ENCODE peak calls at places on chromosomes 6 and 20, in four cellular contexts. One of them, this sample, is unnamed.

GRCh38 chr6:159203304-159204005 is 34.3 kb downstream of the FNDC1 start:
- DNase-seq in astrocyte of the spinal cord: peak
- DNase-seq in MM.1S: no peak
- DNase-seq in left ventricle myocardium inferior: no peak
- DNase-seq in this sample: peak

GRCh38 chr6:5707646-5708045 is 299.1 kb downstream of the NRN1 start:
- DNase-seq in left ventricle myocardium inferior: no peak
- DNase-seq in astrocyte of the spinal cord: no peak
- DNase-seq in MM.1S: no peak
- DNase-seq in this sample: no peak

GRCh38 chr6:73679009-73679408 is 17.0 kb upstream of the CD109 start:
- DNase-seq in astrocyte of the spinal cord: no peak
- DNase-seq in left ventricle myocardium inferior: no peak
- DNase-seq in MM.1S: peak
- DNase-seq in this sample: no peak

GRCh38 chr6:44002071-44002590 is 125.1 kb downstream of the MRPL14 start:
- DNase-seq in left ventricle myocardium inferior: no peak
- DNase-seq in MM.1S: no peak
- DNase-seq in astrocyte of the spinal cord: no peak
- DNase-seq in this sample: no peak

GRCh38 chr6:83853968-83854501 is 875 bp downstream of the RIPPLY2 start:
- DNase-seq in MM.1S: no peak
- DNase-seq in left ventricle myocardium inferior: no peak
- DNase-seq in astrocyte of the spinal cord: no peak
- DNase-seq in this sample: no peak

GRCh38 chr20:10648651-10649050 is 25.1 kb downstream of the JAG1 start:
- DNase-seq in astrocyte of the spinal cord: peak
- DNase-seq in MM.1S: no peak
- DNase-seq in left ventricle myocardium inferior: no peak
- DNase-seq in this sample: peak

GRCh38 chr6:28867078-28867414 is 56.7 kb downstream of the TRIM27 start:
- DNase-seq in left ventricle myocardium inferior: no peak
- DNase-seq in astrocyte of the spinal cord: no peak
- DNase-seq in MM.1S: no peak
- DNase-seq in this sample: peak

GRCh38 chr20:25247100-25247665 is 702 bp upstream of the PYGB start:
- DNase-seq in astrocyte of the spinal cord: peak
- DNase-seq in left ventricle myocardium inferior: peak
- DNase-seq in MM.1S: peak
- DNase-seq in this sample: peak

GRCh38 chr6:22194188-22194921 is 102.5 kb downstream of the PRL start:
- DNase-seq in astrocyte of the spinal cord: no peak
- DNase-seq in MM.1S: no peak
- DNase-seq in left ventricle myocardium inferior: no peak
- DNase-seq in this sample: peak

GRCh38 chr20:32512047-32512385 is 73.1 kb downstream of the NOL4L start:
- DNase-seq in MM.1S: no peak
- DNase-seq in left ventricle myocardium inferior: no peak
- DNase-seq in astrocyte of the spinal cord: no peak
- DNase-seq in this sample: no peak

GRCh38 chr20:10523438-10523837 is 88.3 kb downstream of the SLX4IP start:
- DNase-seq in astrocyte of the spinal cord: no peak
- DNase-seq in left ventricle myocardium inferior: no peak
- DNase-seq in MM.1S: no peak
- DNase-seq in this sample: no peak

GRCh38 chr6:39777661-39778060 is 14.5 kb upstream of the DAAM2 start:
- DNase-seq in left ventricle myocardium inferior: peak
- DNase-seq in MM.1S: no peak
- DNase-seq in astrocyte of the spinal cord: no peak
- DNase-seq in this sample: no peak

GRCh38 chr6:21026576-21027273 is 492.5 kb downstream of the CDKAL1 start:
- DNase-seq in left ventricle myocardium inferior: no peak
- DNase-seq in MM.1S: no peak
- DNase-seq in astrocyte of the spinal cord: peak
- DNase-seq in this sample: peak
- TF ChIP-seq CTCF in left ventricle myocardium inferior: no peak
- TF ChIP-seq CTCF in MM.1S: no peak
- TF ChIP-seq CTCF in astrocyte of the spinal cord: no peak
- TF ChIP-seq CTCF in this sample: no peak

GRCh38 chr6:4020822-4021132 is 58.2 kb downstream of the FAM217A start:
- DNase-seq in astrocyte of the spinal cord: no peak
- DNase-seq in left ventricle myocardium inferior: no peak
- DNase-seq in MM.1S: no peak
- DNase-seq in this sample: no peak

GRCh38 chr6:4012826-4013225 is 66.1 kb downstream of the FAM217A start:
- DNase-seq in MM.1S: no peak
- DNase-seq in astrocyte of the spinal cord: no peak
- DNase-seq in left ventricle myocardium inferior: no peak
- DNase-seq in this sample: no peak

GRCh38 chr6:4018194-4019111 is 60.5 kb downstream of the FAM217A start:
- DNase-seq in left ventricle myocardium inferior: peak
- DNase-seq in astrocyte of the spinal cord: peak
- DNase-seq in MM.1S: peak
- DNase-seq in this sample: peak

GRCh38 chr6:4017847-4018193 is 61.1 kb downstream of the FAM217A start:
- DNase-seq in MM.1S: peak
- DNase-seq in left ventricle myocardium inferior: no peak
- DNase-seq in astrocyte of the spinal cord: peak
- DNase-seq in this sample: peak

GRCh38 chr6:4017058-4017457 is 61.9 kb downstream of the FAM217A start:
- DNase-seq in left ventricle myocardium inferior: no peak
- DNase-seq in MM.1S: no peak
- DNase-seq in astrocyte of the spinal cord: no peak
- DNase-seq in this sample: no peak
- H3K4me3 ChIP-seq in left ventricle myocardium inferior: peak
- H3K4me3 ChIP-seq in MM.1S: peak
- H3K4me3 ChIP-seq in astrocyte of the spinal cord: peak
- H3K4me3 ChIP-seq in this sample: peak

GRCh38 chr20:42915081-42915480 is 274.6 kb downstream of the PTPRT start:
- DNase-seq in astrocyte of the spinal cord: no peak
- DNase-seq in left ventricle myocardium inferior: no peak
- DNase-seq in MM.1S: no peak
- DNase-seq in this sample: no peak

GRCh38 chr20:42914302-42914701 is 275.4 kb downstream of the PTPRT start:
- DNase-seq in MM.1S: no peak
- DNase-seq in astrocyte of the spinal cord: no peak
- DNase-seq in left ventricle myocardium inferior: no peak
- DNase-seq in this sample: no peak
- TF ChIP-seq CTCF in MM.1S: no peak
- TF ChIP-seq CTCF in astrocyte of the spinal cord: no peak
- TF ChIP-seq CTCF in left ventricle myocardium inferior: no peak
- TF ChIP-seq CTCF in this sample: no peak

GRCh38 chr6:26459023-26459810 is 1.5 kb downstream of the BTN2A1 start:
- DNase-seq in MM.1S: no peak
- DNase-seq in left ventricle myocardium inferior: no peak
- DNase-seq in astrocyte of the spinal cord: no peak
- DNase-seq in this sample: no peak
- H3K4me3 ChIP-seq in MM.1S: no peak
- H3K4me3 ChIP-seq in left ventricle myocardium inferior: peak
- H3K4me3 ChIP-seq in astrocyte of the spinal cord: peak
- H3K4me3 ChIP-seq in this sample: peak

DNA sequence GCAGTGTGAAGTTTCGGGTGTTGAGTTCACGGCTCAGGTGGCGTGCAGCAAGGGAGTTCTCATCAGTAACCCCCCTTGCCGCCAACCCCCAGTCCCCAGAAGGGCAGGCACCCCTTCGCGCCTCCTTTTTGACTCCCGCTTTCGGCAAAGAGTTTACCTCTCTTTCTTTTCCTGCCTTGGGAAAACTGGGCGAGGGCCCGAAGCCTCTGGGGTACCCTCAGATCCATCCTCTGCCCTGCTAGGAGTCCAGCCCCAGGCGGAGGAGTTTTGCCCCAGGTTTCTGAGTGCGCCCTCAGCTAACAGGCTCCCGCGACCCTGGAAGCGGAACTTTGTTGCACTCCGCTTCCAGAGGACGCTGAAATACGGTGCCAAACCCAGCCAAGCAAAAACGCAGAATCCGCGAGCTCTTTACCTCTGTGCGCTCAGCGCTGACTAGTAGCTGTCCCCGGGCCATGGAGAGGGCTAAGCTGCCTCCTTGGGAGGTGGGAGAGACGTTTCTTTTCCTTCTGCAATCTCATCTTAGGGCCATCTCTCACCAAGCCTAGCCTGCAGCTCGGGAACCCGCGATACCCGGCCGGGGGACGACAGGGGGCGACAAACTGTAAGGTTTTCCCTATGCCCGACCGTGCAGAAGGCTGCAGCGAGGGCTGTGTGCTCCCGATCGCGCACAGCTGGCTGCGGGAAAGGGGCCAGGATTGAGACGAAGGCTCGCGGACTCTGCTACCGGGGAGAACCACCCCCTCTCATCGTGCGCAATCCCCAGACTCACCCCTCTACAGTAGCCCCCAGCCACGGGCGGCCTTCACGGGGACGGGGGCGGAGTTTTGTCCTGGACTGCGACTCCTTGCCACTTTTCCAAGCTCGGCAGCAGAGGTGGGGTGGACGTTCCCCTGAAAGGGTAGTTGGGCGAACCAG is 2.7 kb upstream of the PAX1 start:
- DNase-seq in left ventricle myocardium inferior: peak
- DNase-seq in MM.1S: peak
- DNase-seq in astrocyte of the spinal cord: peak
- DNase-seq in this sample: peak
- TF ChIP-seq CTCF in left ventricle myocardium inferior: peak
- TF ChIP-seq CTCF in MM.1S: peak
- TF ChIP-seq CTCF in astrocyte of the spinal cord: peak
- TF ChIP-seq CTCF in this sample: peak

GRCh38 chr6:110476046-110476849 is at the start of gene SLC22A16:
- DNase-seq in astrocyte of the spinal cord: no peak
- DNase-seq in left ventricle myocardium inferior: no peak
- DNase-seq in MM.1S: no peak
- DNase-seq in this sample: no peak
- H3K4me3 ChIP-seq in astrocyte of the spinal cord: peak
- H3K4me3 ChIP-seq in left ventricle myocardium inferior: peak
- H3K4me3 ChIP-seq in MM.1S: no peak
- H3K4me3 ChIP-seq in this sample: peak

DNA sequence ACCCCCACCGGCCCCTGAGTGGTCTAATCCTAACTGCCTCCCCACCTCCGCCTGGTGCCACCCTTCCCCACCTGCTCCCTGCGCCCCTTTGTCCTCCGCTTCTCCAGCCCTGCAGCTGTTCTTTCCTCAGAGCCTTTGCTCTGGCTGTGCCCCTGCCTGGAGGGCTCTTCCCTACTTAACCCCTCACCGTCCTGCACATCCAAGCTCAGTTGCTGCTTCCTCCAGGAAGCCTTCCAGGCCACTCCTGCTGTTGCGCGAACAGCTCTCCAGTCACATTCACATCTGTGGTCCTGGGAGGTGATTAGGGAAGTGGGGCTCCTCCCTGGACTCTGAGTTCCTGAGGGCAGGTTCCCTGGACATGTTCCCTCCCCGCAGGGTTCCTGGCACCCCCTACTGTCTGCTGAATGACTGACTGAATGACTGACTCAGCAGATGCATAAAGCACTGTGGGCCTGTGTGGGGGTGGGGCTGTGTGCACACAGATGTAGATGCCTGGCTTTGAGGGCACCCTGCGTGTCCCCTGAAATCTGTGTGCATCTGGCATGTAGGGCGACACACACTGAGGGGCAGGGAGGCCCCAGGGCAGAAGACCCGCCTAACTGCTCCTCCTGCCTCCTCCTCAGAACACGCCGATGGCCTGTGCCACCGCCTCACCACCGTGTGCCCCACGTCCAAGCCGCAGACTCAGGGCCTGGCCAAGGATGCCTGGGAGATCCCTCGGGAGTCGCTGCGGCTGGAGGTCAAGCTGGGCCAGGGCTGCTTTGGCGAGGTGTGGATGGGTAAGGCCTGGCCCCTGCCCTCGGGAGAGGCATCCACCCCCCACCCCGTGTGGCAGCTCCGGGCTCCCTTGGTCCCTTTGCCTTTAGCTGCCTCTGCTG is 51.4 kb downstream of the SRC start:
- DNase-seq in astrocyte of the spinal cord: peak
- DNase-seq in MM.1S: no peak
- DNase-seq in left ventricle myocardium inferior: no peak
- DNase-seq in this sample: no peak
- TF ChIP-seq CTCF in astrocyte of the spinal cord: peak
- TF ChIP-seq CTCF in MM.1S: no peak
- TF ChIP-seq CTCF in left ventricle myocardium inferior: no peak
- TF ChIP-seq CTCF in this sample: no peak

GRCh38 chr6:19895866-19896579 is 58.9 kb downstream of the ID4 start:
- DNase-seq in left ventricle myocardium inferior: no peak
- DNase-seq in MM.1S: no peak
- DNase-seq in astrocyte of the spinal cord: no peak
- DNase-seq in this sample: no peak

GRCh38 chr6:19902201-19902600 is 65.0 kb downstream of the ID4 start:
- DNase-seq in MM.1S: no peak
- DNase-seq in left ventricle myocardium inferior: no peak
- DNase-seq in astrocyte of the spinal cord: no peak
- DNase-seq in this sample: no peak

GRCh38 chr6:19896580-19897010 is 59.4 kb downstream of the ID4 start:
- DNase-seq in left ventricle myocardium inferior: no peak
- DNase-seq in astrocyte of the spinal cord: no peak
- DNase-seq in MM.1S: no peak
- DNase-seq in this sample: no peak

GRCh38 chr6:19892250-19892649 is 55.1 kb downstream of the ID4 start:
- DNase-seq in astrocyte of the spinal cord: no peak
- DNase-seq in left ventricle myocardium inferior: no peak
- DNase-seq in MM.1S: no peak
- DNase-seq in this sample: no peak

GRCh38 chr6:19898141-19898740 is 61.1 kb downstream of the ID4 start:
- DNase-seq in MM.1S: no peak
- DNase-seq in astrocyte of the spinal cord: no peak
- DNase-seq in left ventricle myocardium inferior: no peak
- DNase-seq in this sample: no peak
- H3K4me3 ChIP-seq in MM.1S: no peak
- H3K4me3 ChIP-seq in astrocyte of the spinal cord: no peak
- H3K4me3 ChIP-seq in left ventricle myocardium inferior: no peak
- H3K4me3 ChIP-seq in this sample: no peak

GRCh38 chr6:50185006-50185405 is 135.3 kb upstream of the DEFB112 start:
- DNase-seq in MM.1S: no peak
- DNase-seq in left ventricle myocardium inferior: no peak
- DNase-seq in astrocyte of the spinal cord: no peak
- DNase-seq in this sample: no peak
- TF ChIP-seq CTCF in MM.1S: peak
- TF ChIP-seq CTCF in left ventricle myocardium inferior: no peak
- TF ChIP-seq CTCF in astrocyte of the spinal cord: no peak
- TF ChIP-seq CTCF in this sample: no peak

DNA sequence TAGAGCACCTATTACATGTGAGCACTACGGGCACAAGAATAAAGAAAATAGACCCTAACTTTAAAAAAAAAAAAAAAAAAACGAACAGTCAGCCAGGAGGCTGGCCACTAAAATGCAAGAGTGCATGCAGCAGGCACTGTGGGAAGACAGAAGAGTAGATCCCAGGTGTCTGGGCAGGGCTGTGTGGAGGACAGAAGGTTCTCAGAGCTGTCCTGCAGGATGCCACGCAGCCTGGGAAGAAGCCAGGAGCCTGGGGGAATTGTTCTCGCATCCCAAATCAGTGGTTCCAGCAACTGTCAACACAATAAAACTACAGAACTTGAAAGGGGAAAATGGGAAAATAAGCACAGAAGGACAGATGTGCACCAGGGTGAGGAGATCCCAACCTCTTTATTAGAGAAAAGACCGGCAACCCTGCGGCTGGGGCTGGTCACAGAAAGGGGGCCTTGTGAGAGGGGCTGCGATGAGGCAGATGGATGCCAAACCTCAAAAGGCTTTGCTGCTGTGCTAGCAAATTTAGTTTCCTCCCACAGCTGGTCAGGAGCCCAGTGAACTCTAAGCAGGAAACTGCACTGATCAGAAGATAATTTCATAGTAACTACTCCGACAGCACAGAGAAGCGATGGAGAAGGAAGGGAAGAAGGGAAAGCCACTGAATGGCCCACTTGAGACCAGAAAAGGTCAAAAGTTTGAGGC is 30.9 kb downstream of the MAP3K5 start:
- DNase-seq in left ventricle myocardium inferior: peak
- DNase-seq in MM.1S: peak
- DNase-seq in astrocyte of the spinal cord: no peak
- DNase-seq in this sample: peak
- H3K4me3 ChIP-seq in left ventricle myocardium inferior: peak
- H3K4me3 ChIP-seq in MM.1S: peak
- H3K4me3 ChIP-seq in astrocyte of the spinal cord: no peak
- H3K4me3 ChIP-seq in this sample: no peak

This sample was measured in fibroblast of pulmonary artery.